ENCODE peak calls at places on chromosomes 12 and 14, in four cellular contexts. Z, E, A and R are unnamed samples.

GRCh38 chr14:100778951-100779690 is 46.8 kb upstream of the MEG3 start:
- ATAC-seq in A (no peak), Z (no peak), E (no peak), R (no peak)

GRCh38 chr12:78315018-78315417 is 484.3 kb downstream of the NAV3 start:
- ATAC-seq in A (no peak), Z (no peak), E (no peak), R (no peak)

GRCh38 chr12:95571369-95571768 is 20.1 kb upstream of the USP44 start:
- ATAC-seq in A (no peak), Z (no peak), E (no peak), R (no peak)

GRCh38 chr14:20684662-20685456 is 499 bp downstream of the RNASE4 start:
- ATAC-seq in Z (no peak), E (no peak), A (no peak), R (no peak)

GRCh38 chr14:105430535-105430934 is 10.9 kb downstream of the MTA1 start:
- ATAC-seq in E (no peak), A (no peak), Z (no peak), R (no peak)

GRCh38 chr12:115870527-115870926 is 407.0 kb downstream of the MED13L start:
- ATAC-seq in Z (peak; percentile 83), E (no peak), A (no peak), R (no peak)

GRCh38 chr14:100890044-100890443 is 13.5 kb downstream of the RTL1 start:
- ATAC-seq in Z (no peak), E (no peak), A (no peak), R (no peak)

GRCh38 chr14:28382460-28383220 is 383.9 kb upstream of the FOXG1 start:
- ATAC-seq in Z (no peak), E (no peak), A (no peak), R (no peak)

GRCh38 chr12:57719777-57720605 is 18.6 kb downstream of the AGAP2 start:
- ATAC-seq in E (no peak), A (no peak), Z (no peak), R (no peak)

GRCh38 chr12:126608607-126609175 is 1543.5 kb downstream of the AACS start:
- ATAC-seq in A (no peak), E (no peak), Z (no peak), R (no peak)